ENCODE peak calls at places on chromosomes 3 and 15, in seven cellular contexts. One of them, this sample, is unnamed.

GRCh38 chr3:44920081-44920480 is 45.7 kb downstream of the TGM4 start:
- DNase-seq in anterior cingulate cortex: peak
- DNase-seq in heart right ventricle: no peak
- DNase-seq in cardiac septum: no peak
- DNase-seq in activated CD4-positive, alpha-beta T cell treated with anti-CD3 and anti-CD28 coated beads, Interleukin-2, amount 50 U/mL, for 1 hour: no peak
- DNase-seq in DMS 273 treated with DMSO at 0.1 percent for 48 hours: no peak
- DNase-seq in HuH-7: no peak
- DNase-seq in this sample: no peak

GRCh38 chr3:186917660-186918312 is 12.5 kb upstream of the ST6GAL1 start:
- DNase-seq in HuH-7: no peak
- DNase-seq in heart right ventricle: no peak
- DNase-seq in activated CD4-positive, alpha-beta T cell treated with anti-CD3 and anti-CD28 coated beads, Interleukin-2, amount 50 U/mL, for 1 hour: no peak
- DNase-seq in anterior cingulate cortex: no peak
- DNase-seq in cardiac septum: no peak
- DNase-seq in DMS 273 treated with DMSO at 0.1 percent for 48 hours: no peak
- DNase-seq in this sample: no peak

GRCh38 chr15:51051776-51052175 is 42.9 kb downstream of the TNFAIP8L3 start:
- DNase-seq in activated CD4-positive, alpha-beta T cell treated with anti-CD3 and anti-CD28 coated beads, Interleukin-2, amount 50 U/mL, for 1 hour: no peak
- DNase-seq in heart right ventricle: peak
- DNase-seq in anterior cingulate cortex: peak
- DNase-seq in HuH-7: no peak
- DNase-seq in DMS 273 treated with DMSO at 0.1 percent for 48 hours: no peak
- DNase-seq in cardiac septum: no peak
- DNase-seq in this sample: peak

GRCh38 chr3:142228964-142229363 is 3.6 kb upstream of the GK5 start:
- DNase-seq in activated CD4-positive, alpha-beta T cell treated with anti-CD3 and anti-CD28 coated beads, Interleukin-2, amount 50 U/mL, for 1 hour: no peak
- DNase-seq in cardiac septum: no peak
- DNase-seq in anterior cingulate cortex: no peak
- DNase-seq in heart right ventricle: no peak
- DNase-seq in HuH-7: no peak
- DNase-seq in DMS 273 treated with DMSO at 0.1 percent for 48 hours: no peak
- DNase-seq in this sample: no peak

GRCh38 chr3:103712320-103713008 is 1277.6 kb downstream of the ZPLD1 start:
- DNase-seq in DMS 273 treated with DMSO at 0.1 percent for 48 hours: no peak
- DNase-seq in anterior cingulate cortex: no peak
- DNase-seq in heart right ventricle: no peak
- DNase-seq in activated CD4-positive, alpha-beta T cell treated with anti-CD3 and anti-CD28 coated beads, Interleukin-2, amount 50 U/mL, for 1 hour: no peak
- DNase-seq in cardiac septum: no peak
- DNase-seq in HuH-7: no peak
- DNase-seq in this sample: no peak

GRCh38 chr3:104909188-104909587 is 457.5 kb upstream of the ALCAM start:
- DNase-seq in heart right ventricle: no peak
- DNase-seq in DMS 273 treated with DMSO at 0.1 percent for 48 hours: peak
- DNase-seq in activated CD4-positive, alpha-beta T cell treated with anti-CD3 and anti-CD28 coated beads, Interleukin-2, amount 50 U/mL, for 1 hour: no peak
- DNase-seq in HuH-7: no peak
- DNase-seq in anterior cingulate cortex: no peak
- DNase-seq in cardiac septum: no peak
- DNase-seq in this sample: no peak

GRCh38 chr15:75713338-75713895 is 769 bp upstream of the CSPG4 start:
- DNase-seq in activated CD4-positive, alpha-beta T cell treated with anti-CD3 and anti-CD28 coated beads, Interleukin-2, amount 50 U/mL, for 1 hour: no peak
- DNase-seq in DMS 273 treated with DMSO at 0.1 percent for 48 hours: no peak
- DNase-seq in HuH-7: peak
- DNase-seq in heart right ventricle: peak
- DNase-seq in cardiac septum: no peak
- DNase-seq in anterior cingulate cortex: no peak
- DNase-seq in this sample: no peak

GRCh38 chr15:92843819-92844218 is 56.3 kb upstream of the CHD2 start:
- DNase-seq in cardiac septum: no peak
- DNase-seq in heart right ventricle: no peak
- DNase-seq in activated CD4-positive, alpha-beta T cell treated with anti-CD3 and anti-CD28 coated beads, Interleukin-2, amount 50 U/mL, for 1 hour: peak
- DNase-seq in HuH-7: no peak
- DNase-seq in anterior cingulate cortex: no peak
- DNase-seq in DMS 273 treated with DMSO at 0.1 percent for 48 hours: no peak
- DNase-seq in this sample: no peak

GRCh38 chr3:42746455-42747450 is 26.3 kb downstream of the CCDC13 start:
- DNase-seq in DMS 273 treated with DMSO at 0.1 percent for 48 hours: no peak
- DNase-seq in anterior cingulate cortex: peak
- DNase-seq in HuH-7: no peak
- DNase-seq in heart right ventricle: no peak
- DNase-seq in activated CD4-positive, alpha-beta T cell treated with anti-CD3 and anti-CD28 coated beads, Interleukin-2, amount 50 U/mL, for 1 hour: no peak
- DNase-seq in cardiac septum: peak
- DNase-seq in this sample: no peak

GRCh38 chr3:59240856-59241255 is 191.0 kb upstream of the CFAP20DC start:
- DNase-seq in cardiac septum: no peak
- DNase-seq in HuH-7: no peak
- DNase-seq in activated CD4-positive, alpha-beta T cell treated with anti-CD3 and anti-CD28 coated beads, Interleukin-2, amount 50 U/mL, for 1 hour: no peak
- DNase-seq in DMS 273 treated with DMSO at 0.1 percent for 48 hours: no peak
- DNase-seq in heart right ventricle: no peak
- DNase-seq in anterior cingulate cortex: no peak
- DNase-seq in this sample: no peak

GRCh38 chr15:65869127-65869953 is at the start of gene RAB11A:
- DNase-seq in cardiac septum: peak
- DNase-seq in anterior cingulate cortex: peak
- DNase-seq in heart right ventricle: peak
- DNase-seq in DMS 273 treated with DMSO at 0.1 percent for 48 hours: peak
- DNase-seq in activated CD4-positive, alpha-beta T cell treated with anti-CD3 and anti-CD28 coated beads, Interleukin-2, amount 50 U/mL, for 1 hour: peak
- DNase-seq in HuH-7: peak
- DNase-seq in this sample: peak

GRCh38 chr3:12947504-12948369 is 106.4 kb upstream of the RPL32 start:
- DNase-seq in DMS 273 treated with DMSO at 0.1 percent for 48 hours: no peak
- DNase-seq in anterior cingulate cortex: no peak
- DNase-seq in activated CD4-positive, alpha-beta T cell treated with anti-CD3 and anti-CD28 coated beads, Interleukin-2, amount 50 U/mL, for 1 hour: no peak
- DNase-seq in cardiac septum: no peak
- DNase-seq in heart right ventricle: no peak
- DNase-seq in HuH-7: peak
- DNase-seq in this sample: peak

GRCh38 chr3:137131081-137131480 is 173.3 kb downstream of the IL20RB start:
- DNase-seq in cardiac septum: no peak
- DNase-seq in HuH-7: no peak
- DNase-seq in heart right ventricle: no peak
- DNase-seq in anterior cingulate cortex: no peak
- DNase-seq in DMS 273 treated with DMSO at 0.1 percent for 48 hours: no peak
- DNase-seq in activated CD4-positive, alpha-beta T cell treated with anti-CD3 and anti-CD28 coated beads, Interleukin-2, amount 50 U/mL, for 1 hour: no peak
- DNase-seq in this sample: no peak

GRCh38 chr3:45773714-45774449 is 22.5 kb downstream of the SLC6A20 start:
- DNase-seq in anterior cingulate cortex: no peak
- DNase-seq in activated CD4-positive, alpha-beta T cell treated with anti-CD3 and anti-CD28 coated beads, Interleukin-2, amount 50 U/mL, for 1 hour: no peak
- DNase-seq in DMS 273 treated with DMSO at 0.1 percent for 48 hours: no peak
- DNase-seq in cardiac septum: no peak
- DNase-seq in HuH-7: no peak
- DNase-seq in heart right ventricle: no peak
- DNase-seq in this sample: no peak